ENCODE peak calls at places on chromosome 7, in ten cellular contexts. Y is NCI-H460; M is AG08396; E is ecto neural progenitor cell; G is NCI-H1417; Z is T-helper 2 cell; O is cardiac fibroblast; F is sigmoid colon; P is activated CD4-positive, CD25-positive, alpha-beta regulatory T cell treated with anti-CD3 and anti-CD28 coated beads, Interleukin-2, amount 50 U/mL, for 16 hours; S is AG20443. R is an unnamed sample.

GRCh38 chr7:65722361-65722792 is 150.5 kb upstream of the VKORC1L1 start:
- DNase-seq in Y (peak; percentile 23), M (peak; percentile 32), E (peak; percentile 56), G (peak; percentile 93), Z (peak; percentile 51), O (peak; percentile 41), F (peak; percentile 70), P (peak; percentile 60), S (peak; percentile 34), R (peak; percentile 21)

GRCh38 chr7:30649717-30650116 is 32.5 kb downstream of the CRHR2 start:
- DNase-seq in Y (no peak), M (no peak), E (no peak), G (no peak), Z (no peak), O (no peak), F (peak; percentile 50), P (no peak), S (no peak), R (no peak)

GRCh38 chr7:91517408-91517807 is 253.2 kb downstream of the FZD1 start:
- DNase-seq in Y (no peak), M (no peak), E (no peak), G (peak; percentile 60), Z (no peak), O (no peak), F (no peak), P (no peak), S (no peak), R (no peak)

GRCh38 chr7:34131371-34131770 is 226.0 kb downstream of the BMPER start:
- DNase-seq in Y (no peak), M (no peak), E (no peak), G (no peak), Z (no peak), O (no peak), F (no peak), P (no peak), S (peak; percentile 14), R (no peak)

GRCh38 chr7:157568785-157569584 is 232.2 kb downstream of the DNAJB6 start:
- DNase-seq in Y (no peak), M (no peak), E (no peak), G (peak; percentile 99), Z (peak; percentile 24), O (peak; percentile 18), F (peak; percentile 77), P (no peak), S (peak; percentile 37), R (peak; percentile 18)

GRCh38 chr7:98217623-98218582 is 6.7 kb downstream of the BHLHA15 start:
- DNase-seq in Y (no peak), M (no peak), E (peak; percentile 72), G (peak; percentile 24), Z (no peak), O (no peak), F (peak; percentile 59), P (no peak), S (no peak), R (no peak)

GRCh38 chr7:157964016-157964415 is 623.6 kb downstream of the PTPRN2 start:
- DNase-seq in Y (no peak), M (no peak), E (no peak), G (no peak), Z (no peak), O (no peak), F (no peak), P (no peak), S (no peak), R (no peak)

GRCh38 chr7:121941836-121942235 is 68.9 kb downstream of the PTPRZ1 start:
- DNase-seq in Y (no peak), M (no peak), E (no peak), G (peak; percentile 77), Z (no peak), O (no peak), F (no peak), P (no peak), S (no peak), R (no peak)

GRCh38 chr7:76060842-76061241 is 12.9 kb downstream of the MDH2 start:
- DNase-seq in Y (no peak), M (no peak), E (no peak), G (no peak), Z (no peak), O (no peak), F (no peak), P (no peak), S (peak; percentile 38), R (no peak)

GRCh38 chr7:10588084-10588483 is 385.6 kb upstream of the PHF14 start:
- DNase-seq in Y (peak; percentile 43), M (no peak), E (no peak), G (no peak), Z (no peak), O (no peak), F (no peak), P (no peak), S (no peak), R (no peak)

GRCh38 chr7:51950811-51951210 is 634.2 kb upstream of the COBL start:
- DNase-seq in Y (no peak), M (no peak), E (no peak), G (no peak), Z (no peak), O (no peak), F (no peak), P (no peak), S (no peak), R (no peak)

GRCh38 chr7:100875356-100875751 is 451 bp downstream of the SRRT start:
- DNase-seq in Y (no peak), M (no peak), E (no peak), G (peak; percentile 73), Z (no peak), O (no peak), F (peak; percentile 82), P (no peak), S (peak; percentile 60), R (no peak)

GRCh38 chr7:37342170-37342569 is 106.5 kb downstream of the ELMO1 start:
- DNase-seq in Y (no peak), M (no peak), E (no peak), G (no peak), Z (no peak), O (no peak), F (no peak), P (no peak), S (no peak), R (no peak)

GRCh38 chr7:21412953-21413352 is 14.9 kb upstream of the SP4 start:
- DNase-seq in Y (no peak), M (no peak), E (no peak), G (no peak), Z (no peak), O (no peak), F (no peak), P (no peak), S (no peak), R (no peak)

GRCh38 chr7:139887895-139888518 is 58.9 kb downstream of the TBXAS1 start:
- DNase-seq in Y (no peak), M (no peak), E (no peak), G (no peak), Z (no peak), O (no peak), F (no peak), P (no peak), S (no peak), R (no peak)

GRCh38 chr7:49639068-49639593 is 134.3 kb upstream of the VWC2 start:
- DNase-seq in Y (no peak), M (no peak), E (no peak), G (no peak), Z (no peak), O (no peak), F (no peak), P (no peak), S (no peak), R (no peak)

GRCh38 chr7:129434846-129435318 is 650 bp downstream of the STRIP2 start:
- DNase-seq in Y (no peak), M (peak; percentile 42), E (peak; percentile 64), G (peak; percentile 83), Z (no peak), O (peak; percentile 16), F (no peak), P (no peak), S (peak; percentile 53), R (peak; percentile 29)

GRCh38 chr7:106848851-106849442 is 16.1 kb upstream of the PIK3CG start:
- DNase-seq in Y (no peak), M (peak; percentile 76), E (no peak), G (no peak), Z (no peak), O (peak; percentile 39), F (no peak), P (no peak), S (peak; percentile 79), R (peak; percentile 90)

GRCh38 chr7:44633254-44634186 is 27.1 kb downstream of the OGDH start:
- DNase-seq in Y (no peak), M (peak; percentile 80), E (no peak), G (no peak), Z (peak; percentile 58), O (peak; percentile 95), F (peak; percentile 88), P (peak; percentile 42), S (peak; percentile 86), R (peak; percentile 92)

GRCh38 chr7:2015251-2015871 is 217.4 kb downstream of the MAD1L1 start:
- DNase-seq in Y (no peak), M (no peak), E (no peak), G (no peak), Z (no peak), O (no peak), F (peak; percentile 44), P (no peak), S (no peak), R (no peak)

GRCh38 chr7:107559864-107560263 is 3.9 kb downstream of the COG5 start:
- DNase-seq in Y (peak; percentile 58), M (peak; percentile 53), E (no peak), G (no peak), Z (no peak), O (peak; percentile 69), F (no peak), P (no peak), S (peak; percentile 46), R (peak; percentile 50)

GRCh38 chr7:141563956-141564623 is 12.9 kb downstream of the AGK start:
- DNase-seq in Y (no peak), M (no peak), E (no peak), G (no peak), Z (peak; percentile 7), O (no peak), F (no peak), P (no peak), S (no peak), R (no peak)

GRCh38 chr7:151269511-151269910 is 21.0 kb upstream of the SMARCD3 start:
- DNase-seq in Y (no peak), M (no peak), E (no peak), G (no peak), Z (no peak), O (no peak), F (no peak), P (no peak), S (no peak), R (no peak)

GRCh38 chr7:74101061-74101681 is 17.6 kb downstream of the LIMK1 start:
- DNase-seq in Y (no peak), M (no peak), E (no peak), G (no peak), Z (no peak), O (no peak), F (peak; percentile 75), P (no peak), S (peak; percentile 82), R (no peak)